ENCODE peak calls at places on chromosomes 4 and X, in ten cellular contexts. E is heart right ventricle, I is NT2/D1, D is breast epithelium, N is AG04449, T is HepG2, O is IMR-90, X is fibroblast of pulmonary artery, F is cardiac muscle cell, U is mucosa of descending colon. Q is an unnamed sample.

GRCh38 chr4:91065117-91065516 is 937.9 kb downstream of the CCSER1 start:
- DNase-seq in O (no peak), N (no peak), I (no peak), U (no peak), D (no peak), X (no peak), E (no peak), T (no peak), F (no peak), Q (no peak)

GRCh38 chr4:179095585-179096228 is 1653.5 kb upstream of the AGA start:
- DNase-seq in D (no peak), I (peak), T (no peak), N (no peak), X (peak), O (peak), E (peak), U (peak), F (no peak), Q (no peak)

GRCh38 chr4:147843162-147843561 is 111.3 kb downstream of the ARHGAP10 start:
- DNase-seq in I (no peak), O (no peak), U (peak), D (no peak), N (no peak), X (no peak), F (no peak), E (no peak), T (peak), Q (no peak)

GRCh38 chrX:103792916-103793540 is 16.4 kb downstream of the PLP1 start:
- DNase-seq in O (peak), T (no peak), N (peak), D (no peak), X (peak), E (no peak), U (no peak), F (peak), I (no peak), Q (no peak)

GRCh38 chr4:128516568-128516967 is 229.0 kb upstream of the PGRMC2 start:
- DNase-seq in E (no peak), O (peak), D (no peak), I (no peak), N (no peak), T (no peak), U (no peak), X (peak), F (peak), Q (no peak)

GRCh38 chrX:71618303-71618721 is at the start of gene CXCR3:
- DNase-seq in U (no peak), O (no peak), N (no peak), I (no peak), E (peak), X (peak), D (no peak), T (no peak), F (peak), Q (no peak)

GRCh38 chr4:35364321-35364870 is 879.9 kb downstream of the ARAP2 start:
- DNase-seq in E (no peak), F (no peak), X (no peak), U (no peak), N (no peak), D (no peak), I (no peak), T (no peak), O (no peak), Q (no peak)

GRCh38 chr4:60216752-60217151 is 983.4 kb upstream of the ADGRL3 start:
- DNase-seq in D (no peak), X (peak), O (peak), T (no peak), E (no peak), U (no peak), F (peak), I (no peak), N (no peak), Q (no peak)

GRCh38 chr4:165814256-165815010 is 58.6 kb upstream of the TLL1 start:
- DNase-seq in U (no peak), D (no peak), E (no peak), I (no peak), N (no peak), X (peak), O (no peak), F (peak), T (no peak), Q (no peak)

GRCh38 chr4:137367608-137368007 is 164.7 kb downstream of the PCDH18 start:
- DNase-seq in D (no peak), N (peak), F (peak), O (peak), T (no peak), E (no peak), I (no peak), U (no peak), X (peak), Q (no peak)

GRCh38 chrX:386239-386767 is 404 bp downstream of the PPP2R3B start:
- DNase-seq in D (no peak), N (no peak), X (no peak), F (no peak), U (peak), O (no peak), T (no peak), I (no peak), E (no peak), Q (no peak)

GRCh38 chrX:1391370-1391706 is 575 bp downstream of the SLC25A6 start:
- DNase-seq in I (no peak), O (no peak), X (no peak), D (no peak), E (no peak), T (peak), F (no peak), U (no peak), N (no peak), Q (no peak)

GRCh38 chr4:8289151-8289750 is 19.7 kb downstream of the HTRA3 start:
- DNase-seq in T (no peak), I (no peak), D (no peak), U (no peak), N (no peak), O (no peak), E (no peak), F (no peak), X (no peak), Q (peak)

GRCh38 chr4:111770514-111770913 is 374.7 kb upstream of the FAM241A start:
- DNase-seq in F (no peak), X (no peak), T (no peak), U (no peak), E (no peak), I (no peak), N (no peak), O (no peak), D (no peak), Q (no peak)

GRCh38 chrX:125202486-125203378 is 116.9 kb upstream of the TEX13C start:
- DNase-seq in X (no peak), E (no peak), D (no peak), I (no peak), U (no peak), N (no peak), T (no peak), F (no peak), O (no peak), Q (no peak)

GRCh38 chr4:40204507-40205258 is 7.9 kb downstream of the RHOH start:
- DNase-seq in D (no peak), X (no peak), N (no peak), T (no peak), O (no peak), U (no peak), I (no peak), F (no peak), E (no peak), Q (no peak)
- H3K4me3 ChIP-seq in D (no peak), X (no peak), N (no peak), T (no peak), O (no peak), U (no peak), I (no peak), F (no peak), E (no peak), Q (no peak)

GRCh38 chr4:14608630-14609029 is 393.7 kb upstream of the CPEB2 start:
- DNase-seq in T (no peak), O (no peak), D (no peak), N (no peak), U (no peak), I (no peak), F (no peak), X (no peak), E (no peak), Q (no peak)
- H3K4me3 ChIP-seq in T (no peak), O (no peak), D (no peak), N (no peak), U (no peak), I (no peak), F (no peak), X (no peak), E (no peak), Q (no peak)

GRCh38 chr4:4386736-4387392 is at the start of gene NSG1:
- DNase-seq in F (peak), T (no peak), E (no peak), N (no peak), O (peak), U (no peak), D (no peak), I (no peak), X (peak), Q (no peak)
- H3K4me3 ChIP-seq in F (peak), T (peak), E (peak), N (peak), O (peak), U (no peak), D (peak), I (peak), X (peak), Q (peak)

DNA sequence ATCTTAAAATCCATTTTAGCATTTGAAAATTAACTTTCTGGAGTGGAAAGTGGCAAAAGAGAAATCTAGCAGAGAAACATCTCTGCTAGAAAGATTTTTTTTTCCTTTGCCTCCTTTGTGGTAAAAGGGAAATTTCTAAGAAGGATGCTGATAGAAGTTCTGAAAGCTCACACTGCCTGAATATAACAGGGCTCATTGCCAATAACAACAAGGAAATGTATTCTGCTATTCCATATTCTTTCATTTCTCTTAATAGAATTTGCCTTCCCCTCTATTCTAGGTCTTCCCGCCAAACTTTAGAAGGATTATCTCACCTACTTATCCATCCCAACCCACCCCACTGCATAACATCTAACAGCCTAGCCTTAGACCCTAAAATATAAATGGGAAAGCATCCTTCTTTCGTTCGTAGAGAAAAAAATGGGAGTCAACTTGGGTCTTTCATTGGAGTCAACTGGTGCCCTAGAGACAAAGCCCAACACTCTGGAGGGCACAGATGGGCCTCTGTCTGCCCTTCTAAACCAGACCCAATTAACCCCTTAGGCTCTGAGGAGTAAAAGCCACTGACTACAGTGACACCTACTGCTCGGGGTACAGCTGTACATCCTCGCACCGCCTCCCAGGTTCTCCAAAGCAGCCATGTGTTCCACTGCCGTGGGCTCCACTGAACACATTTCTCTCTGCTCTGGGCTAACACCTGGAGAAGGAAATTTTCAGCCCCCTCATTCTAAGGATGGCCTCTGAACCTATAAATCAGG is 103.9 kb downstream of the MAML3 start:
- DNase-seq in D (no peak), T (no peak), X (peak), F (peak), N (no peak), I (no peak), O (peak), U (no peak), E (no peak), Q (no peak)
- H3K4me3 ChIP-seq in D (peak), T (no peak), X (peak), F (no peak), N (no peak), I (no peak), O (no peak), U (no peak), E (peak), Q (peak)

GRCh38 chr4:2961411-2962098 is 1.7 kb downstream of the NOP14 start:
- DNase-seq in I (no peak), F (no peak), E (no peak), N (no peak), D (no peak), U (no peak), O (no peak), X (no peak), T (peak), Q (no peak)
- H3K4me3 ChIP-seq in I (peak), F (no peak), E (peak), N (peak), D (peak), U (no peak), O (peak), X (peak), T (peak), Q (peak)

GRCh38 chr4:151691639-151692442 is 69.0 kb downstream of the GATB start:
- DNase-seq in F (no peak), U (no peak), T (no peak), I (no peak), X (no peak), N (no peak), E (no peak), D (no peak), O (peak), Q (no peak)
- H3K4me3 ChIP-seq in F (no peak), U (no peak), T (no peak), I (no peak), X (no peak), N (no peak), E (no peak), D (no peak), O (no peak), Q (no peak)

GRCh38 chrX:153819398-153820083 is 10.8 kb downstream of the PDZD4 start:
- DNase-seq in I (no peak), D (no peak), E (no peak), X (no peak), T (no peak), U (no peak), F (no peak), N (no peak), O (no peak), Q (no peak)
- H3K4me3 ChIP-seq in I (peak), D (peak), E (peak), X (peak), T (peak), U (no peak), F (peak), N (peak), O (peak), Q (peak)

DNA sequence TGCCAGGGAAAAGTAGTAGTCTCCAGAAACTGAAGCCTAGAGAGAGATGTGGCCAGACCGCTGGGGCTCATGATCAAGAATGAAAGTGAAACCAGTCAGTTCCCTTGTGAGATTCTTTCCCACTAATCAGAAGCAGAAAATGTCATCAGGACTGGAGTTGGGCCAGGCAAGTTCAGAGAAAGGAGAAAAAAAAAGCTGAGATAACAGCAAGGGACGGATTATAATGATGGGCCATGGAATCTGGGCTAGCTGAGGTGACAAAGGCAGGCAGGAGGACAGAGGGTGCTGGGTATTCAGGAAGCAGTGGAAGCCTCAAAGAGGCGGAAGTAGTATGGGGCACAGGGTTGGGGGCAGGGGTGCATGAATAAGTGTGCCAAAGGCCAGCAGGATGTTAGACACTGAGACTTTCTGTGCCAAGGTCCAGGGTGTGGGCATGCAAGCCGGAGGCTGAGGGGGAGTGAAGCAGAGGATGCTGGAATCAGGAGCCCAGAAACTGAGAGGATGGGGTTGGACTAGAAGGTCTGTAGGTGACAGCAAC is 2.5 kb downstream of the CXorf38 start:
- DNase-seq in E (peak), N (no peak), I (no peak), O (peak), D (peak), U (peak), X (peak), T (peak), F (peak), Q (peak)
- H3K4me3 ChIP-seq in E (peak), N (peak), I (no peak), O (peak), D (peak), U (no peak), X (peak), T (peak), F (no peak), Q (peak)

DNA sequence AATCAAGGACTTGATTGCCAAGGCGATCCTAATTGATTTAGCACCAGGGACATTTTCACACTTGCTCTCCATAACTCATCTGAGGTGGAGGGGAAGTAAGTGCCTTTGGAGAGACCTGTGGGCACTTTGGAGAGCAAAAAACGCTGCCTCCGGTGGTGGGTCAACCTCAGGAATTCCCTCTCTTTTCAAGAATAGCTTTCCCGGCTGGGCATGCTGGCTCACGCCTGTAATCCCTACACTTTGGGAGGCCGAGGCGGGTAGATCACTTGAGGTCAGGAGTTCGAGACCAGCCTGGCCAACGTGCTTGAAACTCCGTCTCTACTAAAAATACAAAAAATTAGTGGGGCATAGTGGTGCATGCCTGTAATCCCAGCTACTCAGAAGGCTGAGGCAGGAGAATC is 49.2 kb downstream of the PRPS1 start:
- DNase-seq in T (no peak), E (no peak), U (no peak), O (no peak), D (peak), I (no peak), X (peak), N (no peak), F (peak), Q (peak)
- H3K4me3 ChIP-seq in T (no peak), E (peak), U (no peak), O (no peak), D (peak), I (no peak), X (peak), N (no peak), F (no peak), Q (peak)

GRCh38 chr4:114173968-114174367 is 194.5 kb upstream of the ARSJ start:
- DNase-seq in E (no peak), O (no peak), I (no peak), U (no peak), N (no peak), X (no peak), D (no peak), T (no peak), F (no peak), Q (no peak)
- H3K4me3 ChIP-seq in E (no peak), O (no peak), I (no peak), U (no peak), N (no peak), X (no peak), D (no peak), T (no peak), F (no peak), Q (no peak)

Q was measured in tibial artery.